ENCODE peak calls at places on chromosomes 3 and 15, in eight cellular contexts. S, B, I, T, X, W, Q and P are unnamed samples.

GRCh38 chr3:71413572-71413971 is 170.0 kb downstream of the FOXP1 start:
- ATAC-seq in S (no peak), B (no peak), I (no peak), T (no peak), X (no peak), W (no peak), Q (no peak), P (no peak)

GRCh38 chr3:18847583-18848197 is 300.6 kb upstream of the KCNH8 start:
- ATAC-seq in S (no peak), B (peak), I (no peak), T (peak), X (peak), W (no peak), Q (peak), P (no peak)

GRCh38 chr3:107356706-107357105 is 20.5 kb upstream of the CCDC54 start:
- ATAC-seq in S (no peak), B (no peak), I (no peak), T (no peak), X (no peak), W (no peak), Q (no peak), P (no peak)

GRCh38 chr3:187361835-187362234 is 6.3 kb upstream of the RTP4 start:
- ATAC-seq in S (no peak), B (peak), I (no peak), T (no peak), X (no peak), W (no peak), Q (peak), P (no peak)

GRCh38 chr3:152595975-152596832 is 238.7 kb upstream of the P2RY1 start:
- ATAC-seq in S (no peak), B (peak), I (peak), T (peak), X (no peak), W (peak), Q (no peak), P (peak)

GRCh38 chr15:80455051-80455648 is 51.0 kb downstream of the ARNT2 start:
- ATAC-seq in S (peak), B (no peak), I (no peak), T (no peak), X (peak), W (no peak), Q (no peak), P (no peak)

GRCh38 chr3:194951931-194952572 is 266.4 kb downstream of the FAM43A start:
- ATAC-seq in S (no peak), B (no peak), I (no peak), T (no peak), X (no peak), W (no peak), Q (no peak), P (no peak)

GRCh38 chr3:40096561-40097506 is 212.7 kb upstream of the EIF1B start:
- ATAC-seq in S (no peak), B (no peak), I (no peak), T (no peak), X (no peak), W (no peak), Q (no peak), P (no peak)

GRCh38 chr3:51977449-51978142 is 2.7 kb downstream of the ABHD14A start:
- ATAC-seq in S (no peak), B (no peak), I (no peak), T (no peak), X (no peak), W (no peak), Q (no peak), P (no peak)

GRCh38 chr15:82137261-82137660 is 91.4 kb upstream of the MEX3B start:
- ATAC-seq in S (no peak), B (no peak), I (no peak), T (no peak), X (no peak), W (no peak), Q (no peak), P (no peak)

GRCh38 chr15:63089260-63090043 is 32.2 kb upstream of the LACTB start:
- ATAC-seq in S (no peak), B (no peak), I (no peak), T (peak), X (no peak), W (no peak), Q (peak), P (peak)

GRCh38 chr3:150740733-150741496 is 22.1 kb downstream of the SIAH2 start:
- ATAC-seq in S (no peak), B (no peak), I (no peak), T (peak), X (no peak), W (no peak), Q (no peak), P (no peak)

GRCh38 chr3:186073641-186074040 is 35.2 kb downstream of the ETV5 start:
- ATAC-seq in S (no peak), B (no peak), I (no peak), T (no peak), X (no peak), W (no peak), Q (no peak), P (no peak)

GRCh38 chr3:189848636-189849035 is 217.4 kb downstream of the TP63 start:
- ATAC-seq in S (no peak), B (no peak), I (no peak), T (no peak), X (no peak), W (no peak), Q (no peak), P (no peak)

GRCh38 chr15:90592144-90592887 is 62.6 kb downstream of the CRTC3 start:
- ATAC-seq in S (no peak), B (no peak), I (no peak), T (no peak), X (no peak), W (no peak), Q (no peak), P (no peak)

GRCh38 chr3:101813817-101814440 is 34.9 kb downstream of the NXPE3 start:
- ATAC-seq in S (no peak), B (peak), I (no peak), T (no peak), X (no peak), W (no peak), Q (no peak), P (no peak)

GRCh38 chr3:32004111-32004790 is 22.7 kb downstream of the ZNF860 start:
- ATAC-seq in S (no peak), B (no peak), I (peak), T (peak), X (peak), W (no peak), Q (peak), P (no peak)

GRCh38 chr15:40055576-40056293 is 16.8 kb upstream of the SRP14 start:
- ATAC-seq in S (peak), B (no peak), I (no peak), T (no peak), X (no peak), W (peak), Q (no peak), P (no peak)

GRCh38 chr3:134336587-134336986 is 37.7 kb downstream of the AMOTL2 start:
- ATAC-seq in S (no peak), B (no peak), I (no peak), T (no peak), X (no peak), W (peak), Q (no peak), P (peak)

GRCh38 chr15:71433402-71433801 is 318.1 kb downstream of the THSD4 start:
- ATAC-seq in S (no peak), B (no peak), I (no peak), T (no peak), X (peak), W (no peak), Q (no peak), P (no peak)

GRCh38 chr3:124078978-124079911 is 87.3 kb upstream of the ROPN1 start:
- ATAC-seq in S (peak), B (peak), I (peak), T (no peak), X (peak), W (no peak), Q (peak), P (no peak)

GRCh38 chr15:58329781-58330467 is 101.9 kb upstream of the LIPC start:
- ATAC-seq in S (no peak), B (no peak), I (peak), T (peak), X (no peak), W (peak), Q (peak), P (no peak)

GRCh38 chr3:27349832-27350231 is 19.4 kb downstream of the NEK10 start:
- ATAC-seq in S (no peak), B (peak), I (no peak), T (no peak), X (no peak), W (no peak), Q (peak), P (no peak)

GRCh38 chr15:66840615-66841014 is 138.6 kb downstream of the SMAD6 start:
- ATAC-seq in S (no peak), B (no peak), I (no peak), T (no peak), X (no peak), W (no peak), Q (no peak), P (no peak)

GRCh38 chr15:77495806-77496589 is 75.3 kb downstream of the HMG20A start:
- ATAC-seq in S (no peak), B (no peak), I (no peak), T (no peak), X (no peak), W (no peak), Q (peak), P (peak)

GRCh38 chr15:96285306-96285705 is 45.2 kb upstream of the NR2F2 start:
- ATAC-seq in S (no peak), B (no peak), I (peak), T (no peak), X (peak), W (no peak), Q (peak), P (no peak)
- TF ChIP-seq CTCF in S (no peak), B (no peak), I (no peak), T (no peak), X (no peak), W (no peak), Q (no peak), P (no peak)

GRCh38 chr3:127714151-127714571 is 41.4 kb downstream of the ABTB1 start:
- ATAC-seq in S (no peak), B (no peak), I (no peak), T (no peak), X (no peak), W (no peak), Q (peak), P (no peak)
- TF ChIP-seq POLR2AphosphoS5 in S (no peak), B (no peak), I (no peak), T (no peak), X (no peak), W (no peak), Q (no peak), P (no peak)

GRCh38 chr3:120418866-120419490 is 31.8 kb downstream of the FSTL1 start:
- ATAC-seq in S (peak), B (peak), I (peak), T (peak), X (peak), W (peak), Q (peak), P (no peak)
- TF ChIP-seq CTCF in S (peak), B (peak), I (peak), T (peak), X (peak), W (no peak), Q (peak), P (no peak)

GRCh38 chr3:111924283-111924682 is 54.5 kb upstream of the ABHD10 start:
- ATAC-seq in S (no peak), B (no peak), I (no peak), T (no peak), X (no peak), W (peak), Q (no peak), P (peak)
- TF ChIP-seq POLR2AphosphoS5 in S (no peak), B (no peak), I (no peak), T (no peak), X (no peak), W (peak), Q (no peak), P (peak)

DNA sequence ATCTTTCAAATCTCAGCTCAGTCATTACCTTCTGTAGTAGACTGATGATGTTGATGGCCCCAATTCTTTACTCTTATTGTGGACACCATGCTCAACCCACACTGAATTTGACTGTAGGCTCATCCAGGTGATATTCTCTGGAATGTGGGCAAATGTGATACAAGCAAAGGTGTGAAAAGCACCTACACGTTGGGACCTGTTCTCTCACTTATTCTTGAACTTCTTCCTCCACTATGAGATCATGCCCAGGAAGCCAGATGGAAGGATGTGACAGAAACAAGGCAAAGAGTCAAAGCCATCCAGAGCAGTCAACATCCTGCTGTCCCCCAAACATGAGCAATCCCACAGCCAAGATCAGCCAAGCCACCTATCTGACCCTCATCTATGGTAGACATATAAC is 471.2 kb upstream of the UBE2E2 start:
- ATAC-seq in S (no peak), B (no peak), I (no peak), T (no peak), X (no peak), W (no peak), Q (no peak), P (no peak)
- TF ChIP-seq CTCF in S (no peak), B (no peak), I (no peak), T (no peak), X (no peak), W (no peak), Q (no peak), P (no peak)

GRCh38 chr3:122168044-122168443 is 15.4 kb upstream of the CASR start:
- ATAC-seq in S (no peak), B (peak), I (no peak), T (no peak), X (no peak), W (no peak), Q (no peak), P (no peak)

GRCh38 chr3:122169911-122170310 is 13.6 kb upstream of the CASR start:
- ATAC-seq in S (no peak), B (no peak), I (no peak), T (no peak), X (no peak), W (no peak), Q (no peak), P (no peak)

DNA sequence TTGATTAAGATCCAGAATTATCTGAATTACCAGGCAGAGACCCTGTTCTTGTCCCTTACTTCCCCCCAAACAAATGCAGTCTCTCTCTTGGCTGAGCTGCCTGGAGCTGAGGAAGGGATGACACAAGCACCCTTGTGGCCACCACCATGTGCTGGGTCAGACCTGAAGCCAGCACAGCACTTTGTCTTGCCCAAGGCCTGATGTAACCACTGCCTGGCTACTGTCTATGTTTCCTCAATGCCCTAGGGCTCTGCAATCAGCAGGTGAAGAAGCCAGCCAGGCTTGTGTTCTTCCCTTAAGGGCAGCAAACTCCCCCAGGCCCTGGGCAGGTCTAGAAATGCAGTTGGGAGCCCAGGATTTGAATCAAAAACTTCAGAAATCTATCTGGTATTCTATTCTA is 15.8 kb upstream of the CASR start:
- ATAC-seq in S (no peak), B (peak), I (no peak), T (no peak), X (no peak), W (no peak), Q (no peak), P (no peak)
- TF ChIP-seq POLR2AphosphoS5 in S (no peak), B (no peak), I (no peak), T (no peak), X (no peak), W (no peak), Q (no peak), P (no peak)